ENCODE peak calls at places on chromosomes 4 and X, in six cellular contexts. One of them, this sample, is unnamed.
A peak's percentile ranks its signal among the peaks of the same experiment; 100 is the strongest.

GRCh38 chrX:70476934-70477733 is 32.5 kb downstream of the DLG3 start:
- DNase-seq in AG04449: no peak
- DNase-seq in fibroblast of villous mesenchyme: peak; percentile 83
- DNase-seq in brain microvascular endothelial cell: peak; percentile 60
- DNase-seq in bronchial epithelial cell: peak; percentile 60
- DNase-seq in CD4-positive, alpha-beta memory T cell: no peak
- DNase-seq in this sample: peak; percentile 49

GRCh38 chr4:74770511-74770910 is 23.8 kb downstream of the BTC start:
- DNase-seq in AG04449: no peak
- DNase-seq in fibroblast of villous mesenchyme: no peak
- DNase-seq in brain microvascular endothelial cell: no peak
- DNase-seq in bronchial epithelial cell: no peak
- DNase-seq in CD4-positive, alpha-beta memory T cell: no peak
- DNase-seq in this sample: no peak

GRCh38 chr4:23921447-23921845 is 31.6 kb upstream of the PPARGC1A start:
- DNase-seq in AG04449: no peak
- DNase-seq in fibroblast of villous mesenchyme: no peak
- DNase-seq in brain microvascular endothelial cell: no peak
- DNase-seq in bronchial epithelial cell: no peak
- DNase-seq in CD4-positive, alpha-beta memory T cell: no peak
- DNase-seq in this sample: no peak

GRCh38 chr4:176791591-176792347 is 953 bp downstream of the VEGFC start:
- DNase-seq in AG04449: no peak
- DNase-seq in fibroblast of villous mesenchyme: peak; percentile 75
- DNase-seq in brain microvascular endothelial cell: no peak
- DNase-seq in bronchial epithelial cell: peak; percentile 39
- DNase-seq in CD4-positive, alpha-beta memory T cell: no peak
- DNase-seq in this sample: peak; percentile 51

GRCh38 chr4:120994521-120994920 is 72.0 kb upstream of the PRDM5 start:
- DNase-seq in AG04449: no peak
- DNase-seq in fibroblast of villous mesenchyme: no peak
- DNase-seq in brain microvascular endothelial cell: no peak
- DNase-seq in bronchial epithelial cell: no peak
- DNase-seq in CD4-positive, alpha-beta memory T cell: no peak
- DNase-seq in this sample: no peak

GRCh38 chr4:175560628-175561027 is 251.4 kb downstream of the GPM6A start:
- DNase-seq in AG04449: no peak
- DNase-seq in fibroblast of villous mesenchyme: peak; percentile 33
- DNase-seq in brain microvascular endothelial cell: peak; percentile 25
- DNase-seq in bronchial epithelial cell: peak; percentile 31
- DNase-seq in CD4-positive, alpha-beta memory T cell: no peak
- DNase-seq in this sample: peak; percentile 35

GRCh38 chr4:52566136-52567031 is 92.7 kb downstream of the USP46 start:
- DNase-seq in AG04449: no peak
- DNase-seq in fibroblast of villous mesenchyme: peak; percentile 37
- DNase-seq in brain microvascular endothelial cell: no peak
- DNase-seq in bronchial epithelial cell: no peak
- DNase-seq in CD4-positive, alpha-beta memory T cell: no peak
- DNase-seq in this sample: no peak

GRCh38 chr4:89413518-89413917 is 105.9 kb upstream of the GPRIN3 start:
- DNase-seq in AG04449: no peak
- DNase-seq in fibroblast of villous mesenchyme: no peak
- DNase-seq in brain microvascular endothelial cell: no peak
- DNase-seq in bronchial epithelial cell: no peak
- DNase-seq in CD4-positive, alpha-beta memory T cell: no peak
- DNase-seq in this sample: no peak

GRCh38 chrX:38627683-38628082 is 66.3 kb downstream of the TSPAN7 start:
- DNase-seq in AG04449: no peak
- DNase-seq in fibroblast of villous mesenchyme: peak; percentile 7
- DNase-seq in brain microvascular endothelial cell: peak; percentile 22
- DNase-seq in bronchial epithelial cell: peak; percentile 15
- DNase-seq in CD4-positive, alpha-beta memory T cell: no peak
- DNase-seq in this sample: peak; percentile 10

GRCh38 chr4:182478475-182478874 is 235.3 kb downstream of the TENM3 start:
- DNase-seq in AG04449: no peak
- DNase-seq in fibroblast of villous mesenchyme: peak; percentile 48
- DNase-seq in brain microvascular endothelial cell: peak; percentile 6
- DNase-seq in bronchial epithelial cell: peak; percentile 42
- DNase-seq in CD4-positive, alpha-beta memory T cell: peak; percentile 20
- DNase-seq in this sample: peak; percentile 65

GRCh38 chr4:76663794-76664193 is 228.8 kb downstream of the SHROOM3 start:
- DNase-seq in AG04449: no peak
- DNase-seq in fibroblast of villous mesenchyme: no peak
- DNase-seq in brain microvascular endothelial cell: no peak
- DNase-seq in bronchial epithelial cell: peak; percentile 57
- DNase-seq in CD4-positive, alpha-beta memory T cell: no peak
- DNase-seq in this sample: no peak

GRCh38 chrX:150934453-150934852 is 36.0 kb upstream of the CD99L2 start:
- DNase-seq in AG04449: no peak
- DNase-seq in fibroblast of villous mesenchyme: peak; percentile 7
- DNase-seq in brain microvascular endothelial cell: peak; percentile 9
- DNase-seq in bronchial epithelial cell: peak; percentile 53
- DNase-seq in CD4-positive, alpha-beta memory T cell: no peak
- DNase-seq in this sample: peak; percentile 31

GRCh38 chr4:99809326-99809725 is 7.3 kb upstream of the DAPP1 start:
- DNase-seq in AG04449: no peak
- DNase-seq in fibroblast of villous mesenchyme: no peak
- DNase-seq in brain microvascular endothelial cell: no peak
- DNase-seq in bronchial epithelial cell: no peak
- DNase-seq in CD4-positive, alpha-beta memory T cell: no peak
- DNase-seq in this sample: no peak

GRCh38 chr4:158020175-158020574 is 152.7 kb downstream of the GASK1B start:
- DNase-seq in AG04449: peak; percentile 69
- DNase-seq in fibroblast of villous mesenchyme: peak; percentile 96
- DNase-seq in brain microvascular endothelial cell: peak; percentile 90
- DNase-seq in bronchial epithelial cell: peak; percentile 84
- DNase-seq in CD4-positive, alpha-beta memory T cell: no peak
- DNase-seq in this sample: peak; percentile 91

GRCh38 chr4:124028172-124028571 is 631.6 kb downstream of the SPRY1 start:
- DNase-seq in AG04449: no peak
- DNase-seq in fibroblast of villous mesenchyme: peak; percentile 52
- DNase-seq in brain microvascular endothelial cell: no peak
- DNase-seq in bronchial epithelial cell: no peak
- DNase-seq in CD4-positive, alpha-beta memory T cell: no peak
- DNase-seq in this sample: peak; percentile 65

GRCh38 chr4:55074386-55074785 is 51.0 kb downstream of the KDR start:
- DNase-seq in AG04449: no peak
- DNase-seq in fibroblast of villous mesenchyme: peak; percentile 32
- DNase-seq in brain microvascular endothelial cell: peak; percentile 73
- DNase-seq in bronchial epithelial cell: no peak
- DNase-seq in CD4-positive, alpha-beta memory T cell: no peak
- DNase-seq in this sample: peak; percentile 76

GRCh38 chrX:70433848-70434351 is 10.7 kb upstream of the DLG3 start:
- DNase-seq in AG04449: no peak
- DNase-seq in fibroblast of villous mesenchyme: peak; percentile 53
- DNase-seq in brain microvascular endothelial cell: no peak
- DNase-seq in bronchial epithelial cell: peak; percentile 28
- DNase-seq in CD4-positive, alpha-beta memory T cell: peak; percentile 73
- DNase-seq in this sample: peak; percentile 53

GRCh38 chr4:95761441-95761840 is 78.5 kb upstream of the PDHA2 start:
- DNase-seq in AG04449: no peak
- DNase-seq in fibroblast of villous mesenchyme: peak; percentile 25
- DNase-seq in brain microvascular endothelial cell: peak; percentile 63
- DNase-seq in bronchial epithelial cell: peak; percentile 92
- DNase-seq in CD4-positive, alpha-beta memory T cell: no peak
- DNase-seq in this sample: peak; percentile 86

GRCh38 chr4:187387709-187388108 is 607.9 kb upstream of the ZFP42 start:
- DNase-seq in AG04449: no peak
- DNase-seq in fibroblast of villous mesenchyme: peak; percentile 75
- DNase-seq in brain microvascular endothelial cell: peak; percentile 24
- DNase-seq in bronchial epithelial cell: peak; percentile 52
- DNase-seq in CD4-positive, alpha-beta memory T cell: no peak
- DNase-seq in this sample: peak; percentile 28

GRCh38 chrX:134747006-134747405 is 88.7 kb upstream of the PLAC1 start:
- DNase-seq in AG04449: no peak
- DNase-seq in fibroblast of villous mesenchyme: no peak
- DNase-seq in brain microvascular endothelial cell: no peak
- DNase-seq in bronchial epithelial cell: no peak
- DNase-seq in CD4-positive, alpha-beta memory T cell: no peak
- DNase-seq in this sample: no peak

DNA sequence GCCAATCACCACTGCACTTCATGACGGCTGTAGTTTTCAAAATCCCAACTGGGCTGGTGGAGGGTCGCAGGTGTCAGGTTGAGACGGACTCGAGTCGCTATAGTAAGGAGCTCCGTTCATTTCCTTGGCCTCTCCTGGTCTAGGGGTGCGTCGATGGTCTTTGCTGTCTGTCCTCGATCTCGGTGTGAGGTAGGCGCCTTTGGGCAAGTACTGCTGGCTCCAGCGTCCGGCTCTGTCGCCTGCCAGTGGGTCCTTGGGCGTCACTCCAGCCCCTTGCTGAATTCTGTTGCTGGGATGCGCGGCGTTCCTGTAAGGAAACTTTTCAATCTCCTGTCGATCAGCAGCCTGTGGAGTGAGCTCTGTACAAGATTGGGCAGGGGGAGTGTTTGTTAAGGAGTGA is 76.7 kb downstream of the CCNB3 start:
- DNase-seq in AG04449: no peak
- DNase-seq in fibroblast of villous mesenchyme: no peak
- DNase-seq in brain microvascular endothelial cell: no peak
- DNase-seq in bronchial epithelial cell: no peak
- DNase-seq in CD4-positive, alpha-beta memory T cell: no peak
- DNase-seq in this sample: no peak
- H3K4me3 ChIP-seq in AG04449: no peak overlapping the region
- H3K4me3 ChIP-seq in fibroblast of villous mesenchyme: no peak overlapping the region
- H3K4me3 ChIP-seq in brain microvascular endothelial cell: no peak overlapping the region
- H3K4me3 ChIP-seq in bronchial epithelial cell: no peak overlapping the region
- H3K4me3 ChIP-seq in CD4-positive, alpha-beta memory T cell: no peak overlapping the region
- H3K4me3 ChIP-seq in this sample: no peak overlapping the region

DNA sequence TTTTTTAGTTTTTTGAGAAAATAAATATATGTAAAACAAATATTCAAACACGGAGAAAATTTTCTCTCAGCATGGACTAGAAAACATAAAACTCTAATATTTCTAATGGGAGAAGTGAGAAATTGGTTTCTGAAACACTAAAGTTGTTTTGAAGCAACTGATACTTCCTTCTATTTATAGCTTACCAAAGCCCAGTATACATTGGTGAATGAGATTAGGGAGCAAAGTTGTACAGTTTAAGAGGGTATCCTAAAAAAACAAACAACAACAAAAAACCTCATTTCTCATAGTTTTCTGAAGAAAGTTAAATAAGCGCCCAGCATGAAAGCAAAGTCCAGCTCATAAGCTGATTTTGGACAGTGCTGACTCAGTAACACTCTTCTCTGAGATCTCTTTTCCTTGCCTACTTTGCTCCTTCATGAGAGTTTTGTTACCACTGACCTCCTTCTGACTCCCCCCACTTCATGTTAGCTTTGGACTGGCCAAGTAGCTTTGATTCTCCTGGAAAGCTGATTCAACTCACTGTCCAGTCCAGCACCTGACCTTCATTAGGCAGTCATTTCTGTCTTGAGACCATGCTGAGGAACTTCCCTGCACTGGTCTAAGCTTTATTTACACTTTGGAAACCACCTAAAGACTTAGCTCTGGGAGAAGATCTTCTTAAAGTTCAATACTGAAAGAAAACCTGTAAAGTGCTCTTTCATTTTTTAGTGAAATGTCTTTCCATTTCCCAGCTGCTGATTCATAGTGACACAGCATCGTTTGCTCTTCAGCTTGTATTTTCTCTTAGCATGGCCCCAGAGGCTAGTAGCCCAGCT is 21.8 kb upstream of the P2RY10 start:
- DNase-seq in AG04449: no peak
- DNase-seq in fibroblast of villous mesenchyme: no peak
- DNase-seq in brain microvascular endothelial cell: no peak
- DNase-seq in bronchial epithelial cell: no peak
- DNase-seq in CD4-positive, alpha-beta memory T cell: no peak
- DNase-seq in this sample: no peak
- H3K4me3 ChIP-seq in AG04449: no peak overlapping the region
- H3K4me3 ChIP-seq in fibroblast of villous mesenchyme: no peak overlapping the region
- H3K4me3 ChIP-seq in brain microvascular endothelial cell: no peak overlapping the region
- H3K4me3 ChIP-seq in bronchial epithelial cell: no peak overlapping the region
- H3K4me3 ChIP-seq in CD4-positive, alpha-beta memory T cell: no peak overlapping the region
- H3K4me3 ChIP-seq in this sample: no peak overlapping the region

DNA sequence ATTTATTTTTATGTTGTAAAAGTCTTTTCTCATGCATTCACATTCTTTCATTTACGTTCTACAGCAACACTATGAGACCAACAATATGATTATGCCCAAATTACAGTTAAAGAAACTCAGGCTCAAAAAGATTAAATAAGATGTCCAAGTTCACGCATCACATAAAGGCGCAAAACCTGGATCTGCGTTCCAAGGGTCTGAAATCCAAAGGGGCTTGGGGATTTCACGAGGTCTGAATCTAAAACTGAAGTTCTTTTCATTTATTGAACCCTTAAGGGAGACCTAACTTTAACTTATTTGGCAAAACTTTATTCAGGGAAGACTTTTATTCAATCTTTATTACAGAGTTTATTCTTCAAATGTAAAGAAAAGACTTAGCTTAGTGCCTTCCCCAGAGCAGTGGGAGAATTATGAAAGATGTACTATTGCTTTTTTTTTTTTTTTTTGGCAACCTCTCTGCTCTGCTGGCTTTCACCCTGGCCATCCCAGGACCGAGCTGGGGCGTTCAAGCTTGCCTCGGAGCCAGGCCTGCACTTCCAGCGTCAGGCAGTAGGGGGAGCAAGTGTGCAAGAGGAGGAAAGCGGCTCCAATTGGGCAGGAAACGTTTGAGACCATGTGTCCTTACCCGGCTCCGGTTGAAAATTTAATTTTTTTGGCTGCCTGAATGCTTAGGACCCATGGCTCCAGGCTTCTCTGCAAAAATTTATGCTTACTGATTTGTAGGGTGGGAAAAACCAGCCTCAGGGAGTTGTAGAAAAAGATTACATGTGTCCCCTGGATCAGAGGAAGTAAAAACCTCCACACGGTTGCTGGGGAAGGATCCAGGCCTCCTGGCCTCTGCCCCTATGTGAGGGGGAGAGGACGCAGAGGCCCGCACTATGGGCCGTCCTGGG is 344.3 kb upstream of the KLF3 start:
- DNase-seq in AG04449: peak; percentile 40
- DNase-seq in fibroblast of villous mesenchyme: peak; percentile 93
- DNase-seq in brain microvascular endothelial cell: peak; percentile 85
- DNase-seq in bronchial epithelial cell: peak; percentile 75
- DNase-seq in CD4-positive, alpha-beta memory T cell: peak; percentile 80
- DNase-seq in this sample: peak; percentile 96
- H3K4me3 ChIP-seq in AG04449: no peak overlapping the region
- H3K4me3 ChIP-seq in fibroblast of villous mesenchyme: no peak overlapping the region
- H3K4me3 ChIP-seq in brain microvascular endothelial cell: no peak overlapping the region
- H3K4me3 ChIP-seq in bronchial epithelial cell: no peak overlapping the region
- H3K4me3 ChIP-seq in CD4-positive, alpha-beta memory T cell: peak overlapping the region; percentile 42
- H3K4me3 ChIP-seq in this sample: no peak overlapping the region

DNA sequence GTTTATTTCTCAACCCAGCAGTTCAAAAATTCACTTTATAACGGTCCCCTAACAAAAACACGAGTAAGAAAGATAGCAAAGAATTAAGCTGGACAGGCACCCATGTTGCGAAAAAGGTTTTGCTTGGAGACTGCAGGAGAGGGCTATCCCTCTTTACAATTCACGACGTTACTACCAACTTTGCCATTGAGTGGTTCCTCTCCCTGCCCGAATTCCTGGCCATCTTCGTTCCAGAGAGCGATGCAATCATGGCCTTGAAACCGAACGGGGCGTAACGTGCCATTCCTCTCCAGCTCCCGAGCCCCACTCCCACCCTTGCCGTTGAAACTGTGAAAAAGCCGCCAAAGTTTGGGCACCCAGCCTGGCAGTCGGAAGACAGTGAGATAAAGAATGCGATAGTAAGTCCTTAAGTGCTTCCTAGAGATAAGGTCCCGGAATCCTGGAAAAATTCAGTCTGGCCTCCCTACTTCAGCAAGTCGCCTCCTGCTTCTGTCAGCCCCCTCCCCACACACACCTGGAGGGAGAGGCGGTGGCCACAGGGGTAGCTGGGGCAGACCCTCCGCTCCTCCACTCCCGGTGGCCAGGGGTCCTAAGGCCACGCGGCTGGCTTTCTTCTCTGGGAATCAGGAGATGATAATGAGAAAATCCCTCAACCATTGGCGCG is 65.2 kb downstream of the FBXO8 start:
- DNase-seq in AG04449: no peak
- DNase-seq in fibroblast of villous mesenchyme: no peak
- DNase-seq in brain microvascular endothelial cell: no peak
- DNase-seq in bronchial epithelial cell: no peak
- DNase-seq in CD4-positive, alpha-beta memory T cell: no peak
- DNase-seq in this sample: peak; percentile 30
- H3K4me3 ChIP-seq in AG04449: peak overlapping the region; percentile 43
- H3K4me3 ChIP-seq in fibroblast of villous mesenchyme: peak overlapping the region; percentile 52
- H3K4me3 ChIP-seq in brain microvascular endothelial cell: no peak overlapping the region
- H3K4me3 ChIP-seq in bronchial epithelial cell: no peak overlapping the region
- H3K4me3 ChIP-seq in CD4-positive, alpha-beta memory T cell: no peak overlapping the region
- H3K4me3 ChIP-seq in this sample: peak overlapping the region; percentile 48